ENCODE peak calls at places on chromosome 14, in four cellular contexts. D is sigmoid colon, W is H1, Q is dorsolateral prefrontal cortex. F is an unnamed sample.

GRCh38 chr14:52862652-52863338 is 71.4 kb upstream of the GNPNAT1 start:
- DNase-seq in D (no peak), Q (no peak), W (no peak), F (no peak)

GRCh38 chr14:55807059-55807499 is 227.1 kb downstream of the KTN1 start:
- DNase-seq in Q (peak; percentile 44), D (peak; percentile 80), W (no peak), F (peak; percentile 90)

GRCh38 chr14:74956280-74957072 is 1.1 kb upstream of the PGF start:
- DNase-seq in Q (no peak), W (no peak), D (no peak), F (no peak)

GRCh38 chr14:93628048-93628447 is 160.2 kb downstream of the PRIMA1 start:
- DNase-seq in W (no peak), D (no peak), Q (no peak), F (no peak)

GRCh38 chr14:91580886-91581615 is 70.9 kb upstream of the PPP4R3A start:
- DNase-seq in D (no peak), Q (no peak), W (no peak), F (no peak)

GRCh38 chr14:24113379-24113800 is 1.2 kb upstream of the DCAF11 start:
- DNase-seq in W (no peak), D (no peak), Q (no peak), F (no peak)

GRCh38 chr14:35628989-35629388 is 95.0 kb downstream of the INSM2 start:
- DNase-seq in W (no peak), D (no peak), Q (no peak), F (no peak)

GRCh38 chr14:37894463-37894862 is 299.0 kb downstream of the TTC6 start:
- DNase-seq in D (no peak), W (no peak), Q (no peak), F (no peak)

GRCh38 chr14:94767321-94767878 is 2.5 kb downstream of the GSC start:
- DNase-seq in D (no peak), Q (no peak), W (peak; percentile 67), F (no peak)
- H3K4me3 ChIP-seq in D (no peak overlapping the region), Q (no peak overlapping the region), W (peak overlapping the region; percentile 19), F (no peak overlapping the region)

GRCh38 chr14:60634153-60634552 is 15.1 kb downstream of the SIX1 start:
- DNase-seq in D (no peak), Q (no peak), W (no peak), F (no peak)
- H3K27ac ChIP-seq in D (no peak overlapping the region), Q (no peak overlapping the region), W (no peak overlapping the region), F (no peak overlapping the region)

GRCh38 chr14:84107835-84108343 is 1422.1 kb upstream of the FLRT2 start:
- DNase-seq in W (no peak), D (no peak), Q (no peak), F (no peak)
- H3K4me3 ChIP-seq in W (no peak overlapping the region), D (no peak overlapping the region), Q (no peak overlapping the region), F (no peak overlapping the region)

DNA sequence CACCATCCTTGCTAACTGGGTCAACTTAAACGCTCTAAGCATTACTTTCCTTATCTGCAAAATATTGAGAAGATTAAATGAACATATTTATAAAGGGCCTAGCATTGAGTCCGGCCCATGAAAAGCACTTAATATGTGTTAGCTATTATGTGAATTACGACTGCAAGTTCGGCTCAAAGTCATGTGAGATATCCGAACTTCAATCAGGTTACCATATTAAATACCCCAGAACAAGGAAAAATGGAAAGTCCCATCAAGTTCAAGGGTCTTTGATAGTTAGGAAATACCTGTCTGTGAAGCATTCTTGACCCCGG is 487 bp upstream of the NRDE2 start:
- DNase-seq in Q (no peak), D (no peak), W (no peak), F (no peak)
- H3K27ac ChIP-seq in Q (peak overlapping the region; percentile 84), D (peak overlapping the region; percentile 77), W (peak overlapping the region; percentile 51), F (peak overlapping the region; percentile 79)

DNA sequence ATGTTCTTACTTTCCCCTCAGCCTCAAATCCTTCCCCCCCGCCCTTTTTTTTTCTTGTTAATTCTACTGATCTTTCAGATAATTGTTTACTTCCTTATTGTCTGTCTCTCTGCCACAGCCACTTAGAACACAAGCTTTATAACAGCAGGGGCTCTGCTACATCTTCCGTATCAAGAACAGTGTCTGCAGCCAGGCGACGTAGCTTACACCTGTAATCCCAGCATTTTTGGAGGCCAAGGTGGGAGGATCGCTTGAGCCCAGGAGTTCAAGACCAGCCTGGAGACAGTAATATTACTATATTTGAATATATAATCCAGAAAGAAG is 5.4 kb downstream of the SOS2 start:
- DNase-seq in Q (no peak), D (no peak), W (no peak), F (no peak)
- H3K4me3 ChIP-seq in Q (no peak overlapping the region), D (no peak overlapping the region), W (no peak overlapping the region), F (no peak overlapping the region)

GRCh38 chr14:31930493-31931225 is 146.4 kb upstream of the ARHGAP5 start:
- DNase-seq in D (no peak), Q (no peak), W (no peak), F (no peak)
- H3K27ac ChIP-seq in D (no peak overlapping the region), Q (no peak overlapping the region), W (no peak overlapping the region), F (no peak overlapping the region)

DNA sequence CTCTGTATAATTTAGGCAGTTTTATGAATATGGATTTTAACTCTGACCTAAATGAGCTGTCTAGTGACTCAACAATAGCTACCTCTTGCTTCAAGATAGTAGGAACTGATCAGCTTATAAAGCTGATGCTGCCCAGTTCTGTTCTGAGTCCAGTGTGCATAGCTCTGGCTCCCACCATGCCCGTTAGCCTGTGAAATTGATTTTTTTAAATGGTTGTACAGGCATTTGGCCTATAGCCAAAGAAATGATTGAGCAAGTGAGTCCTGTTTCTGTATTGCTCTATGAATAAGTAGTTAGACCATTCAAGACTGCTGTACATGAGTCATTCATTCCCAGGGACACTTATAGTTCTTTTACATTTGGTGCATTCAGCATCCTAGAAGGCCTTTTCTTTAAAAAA is 36.4 kb downstream of the SAMD4A start:
- DNase-seq in W (no peak), Q (no peak), D (no peak), F (no peak)
- H3K4me3 ChIP-seq in W (no peak overlapping the region), Q (no peak overlapping the region), D (no peak overlapping the region), F (no peak overlapping the region)

F was measured in tibial nerve.